ENCODE peak calls at places on chromosomes 7 and 10, in four cellular contexts. I is adrenal gland, C is HFFc6, D is small intestine. V is an unnamed sample.

GRCh38 chr7:47534322-47535032 is 47.4 kb downstream of the TNS3 start:
- DNase-seq in I (no peak), C (no peak), D (no peak), V (no peak)

GRCh38 chr7:128027485-128027980 is 3.7 kb downstream of the LRRC4 start:
- DNase-seq in I (no peak), C (no peak), D (peak), V (no peak)

GRCh38 chr7:27181795-27182275 is 3.2 kb downstream of the HOXA11 start:
- DNase-seq in I (peak), C (no peak), D (no peak), V (peak)

GRCh38 chr7:50869108-50869716 is 86.5 kb upstream of the GRB10 start:
- DNase-seq in I (no peak), C (peak), D (no peak), V (peak)

GRCh38 chr10:113333313-113333712 is 219.5 kb upstream of the HABP2 start:
- DNase-seq in I (no peak), C (no peak), D (no peak), V (no peak)

GRCh38 chr10:86349474-86349873 is 17.1 kb downstream of the GRID1 start:
- DNase-seq in I (no peak), C (no peak), D (no peak), V (peak)

GRCh38 chr7:27364344-27364758 is 121.7 kb downstream of the EVX1 start:
- DNase-seq in I (peak), C (peak), D (peak), V (peak)

GRCh38 chr7:141184532-141185190 is 110.8 kb downstream of the TMEM178B start:
- DNase-seq in I (no peak), C (no peak), D (no peak), V (peak)

GRCh38 chr7:85023066-85023687 is 163.7 kb downstream of the SEMA3D start:
- DNase-seq in I (no peak), C (peak), D (peak), V (peak)

GRCh38 chr7:124908258-124908657 is 21.4 kb downstream of the POT1 start:
- DNase-seq in I (no peak), C (no peak), D (no peak), V (peak)

GRCh38 chr10:97572214-97572989 is at the start of gene ANKRD2:
- DNase-seq in I (peak), C (peak), D (peak), V (peak)

GRCh38 chr7:96589038-96589437 is 120.6 kb downstream of the SEM1 start:
- DNase-seq in I (no peak), C (no peak), D (no peak), V (no peak)

GRCh38 chr10:88979153-88979562 is 11.4 kb upstream of the FAS start:
- DNase-seq in I (peak), C (peak), D (no peak), V (peak)

GRCh38 chr10:36425140-36425797 is 700.1 kb upstream of the ANKRD30A start:
- DNase-seq in I (no peak), C (no peak), D (no peak), V (no peak)

GRCh38 chr7:106217089-106217542 is 67.7 kb downstream of the NAMPT start:
- DNase-seq in I (peak), C (peak), D (peak), V (peak)

GRCh38 chr7:43170571-43170970 is 58.1 kb downstream of the HECW1 start:
- DNase-seq in I (no peak), C (no peak), D (no peak), V (no peak)

GRCh38 chr7:40866601-40867000 is 731.8 kb downstream of the SUGCT start:
- DNase-seq in I (no peak), C (no peak), D (no peak), V (no peak)

GRCh38 chr7:77651544-77652162 is 44.6 kb upstream of the RSBN1L start:
- DNase-seq in I (peak), C (peak), D (peak), V (peak)

GRCh38 chr10:100659361-100660098 is 85.9 kb upstream of the PAX2 start:
- DNase-seq in I (no peak), C (no peak), D (no peak), V (no peak)

GRCh38 chr10:132347211-132347930 is 15.4 kb downstream of the LRRC27 start:
- DNase-seq in I (no peak), C (no peak), D (no peak), V (no peak)

GRCh38 chr7:38374507-38374906 is 101.1 kb upstream of the TARP start:
- DNase-seq in I (no peak), C (peak), D (no peak), V (peak)

GRCh38 chr7:8125680-8126444 is 136.1 kb downstream of the ICA1 start:
- DNase-seq in I (peak), C (no peak), D (peak), V (no peak)

GRCh38 chr7:55375237-55375636 is 10.1 kb downstream of the LANCL2 start:
- DNase-seq in I (no peak), C (no peak), D (no peak), V (no peak)

GRCh38 chr10:48775206-48775517 is 90.5 kb downstream of the WDFY4 start:
- DNase-seq in I (no peak), C (no peak), D (no peak), V (no peak)

GRCh38 chr10:24449334-24449740 is 240.4 kb downstream of the KIAA1217 start:
- DNase-seq in I (no peak), C (peak), D (no peak), V (peak)

GRCh38 chr10:43039629-43040481 is 37.0 kb upstream of the RET start:
- DNase-seq in I (peak), C (no peak), D (no peak), V (peak)

GRCh38 chr7:91636129-91636724 is 244.3 kb downstream of the MTERF1 start:
- DNase-seq in I (no peak), C (peak), D (peak), V (peak)

GRCh38 chr7:132464740-132465139 is 111.5 kb downstream of the PLXNA4 start:
- DNase-seq in I (no peak), C (peak), D (no peak), V (peak)

GRCh38 chr10:95558593-95559320 is 2.4 kb downstream of the SORBS1 start:
- DNase-seq in I (no peak), C (no peak), D (no peak), V (no peak)